ENCODE peak calls at places on chromosomes 4 and X, in nine cellular contexts. M is brain microvascular endothelial cell; G is WERI-Rb-1; R is left ventricle myocardium inferior; T is fibroblast of lung; Z is IMR-90; Y is cardiac fibroblast; X is cardiac muscle cell; H is CD8-positive, alpha-beta memory T cell. C is an unnamed sample.

GRCh38 chr4:6509587-6509986 is 37.2 kb upstream of the PPP2R2C start:
- DNase-seq in X (no peak), Y (no peak), T (peak; percentile 21), H (no peak), G (no peak), Z (no peak), R (no peak), M (no peak), C (no peak)

GRCh38 chr4:110484029-110484428 is 8.1 kb downstream of the ENPEP start:
- DNase-seq in X (no peak), G (no peak), Z (no peak), R (no peak), M (no peak), H (no peak), T (no peak), Y (no peak), C (no peak)

GRCh38 chr4:106065018-106065417 is 169.7 kb downstream of the NPNT start:
- DNase-seq in R (no peak), H (no peak), G (no peak), X (no peak), Y (no peak), Z (no peak), M (no peak), T (no peak), C (no peak)

GRCh38 chr4:141375855-141376254 is 155.2 kb downstream of the ZNF330 start:
- DNase-seq in M (peak; percentile 57), G (no peak), R (no peak), Y (peak; percentile 79), Z (peak; percentile 93), H (no peak), X (peak; percentile 84), T (peak; percentile 93), C (peak; percentile 72)

GRCh38 chrX:130111220-130111934 is 1.1 kb upstream of the ELF4 start:
- DNase-seq in H (no peak), M (no peak), G (no peak), T (no peak), Z (no peak), X (no peak), Y (peak; percentile 27), R (no peak), C (no peak)

GRCh38 chrX:115503099-115503498 is 57.9 kb upstream of the PLS3 start:
- DNase-seq in T (no peak), Z (no peak), R (no peak), Y (no peak), M (no peak), G (no peak), X (no peak), H (no peak), C (no peak)

GRCh38 chr4:128601992-128602695 is 207.4 kb upstream of the JADE1 start:
- DNase-seq in Y (peak; percentile 86), R (peak; percentile 24), T (peak; percentile 67), Z (peak; percentile 31), H (no peak), M (peak; percentile 68), G (no peak), X (peak; percentile 85), C (no peak)

GRCh38 chr4:7121861-7122653 is 54.2 kb upstream of the GRPEL1 start:
- DNase-seq in R (no peak), Y (no peak), X (no peak), T (no peak), Z (no peak), G (peak; percentile 92), M (no peak), H (no peak), C (no peak)

GRCh38 chr4:6343950-6344408 is 74.3 kb downstream of the WFS1 start:
- DNase-seq in Y (no peak), H (no peak), R (no peak), T (peak; percentile 82), X (no peak), Z (peak; percentile 80), G (peak; percentile 80), M (peak; percentile 23), C (peak; percentile 19)

GRCh38 chr4:18722748-18723191 is 701.2 kb upstream of the LCORL start:
- DNase-seq in Y (no peak), T (no peak), Z (no peak), G (no peak), M (no peak), H (no peak), X (no peak), R (no peak), C (no peak)

GRCh38 chrX:72371405-72371804 is 65.7 kb upstream of the CITED1 start:
- DNase-seq in Z (no peak), M (no peak), R (no peak), Y (no peak), X (no peak), H (no peak), G (no peak), T (no peak), C (no peak)

GRCh38 chrX:44224760-44225159 is 118.7 kb downstream of the EFHC2 start:
- DNase-seq in X (no peak), G (no peak), Y (no peak), R (no peak), T (no peak), M (no peak), Z (no peak), H (no peak), C (no peak)

GRCh38 chrX:132037479-132037993 is 14.4 kb downstream of the STK26 start:
- DNase-seq in H (no peak), T (no peak), Z (no peak), Y (no peak), M (no peak), R (no peak), G (no peak), X (no peak), C (no peak)

GRCh38 chr4:8836664-8837171 is 34.9 kb downstream of the HMX1 start:
- DNase-seq in M (no peak), H (no peak), Z (no peak), T (no peak), R (no peak), Y (no peak), G (peak; percentile 5), X (no peak), C (no peak)

GRCh38 chr4:151199496-151200190 is 77.3 kb upstream of the PRSS48 start:
- DNase-seq in R (no peak), Z (no peak), H (no peak), T (no peak), Y (no peak), M (no peak), G (no peak), X (no peak), C (no peak)

GRCh38 chrX:73448379-73448778 is 1.5 kb downstream of the CDX4 start:
- DNase-seq in H (no peak), M (no peak), Z (no peak), G (no peak), Y (no peak), X (no peak), T (no peak), R (no peak), C (no peak)

GRCh38 chrX:73446831-73447230 is at the start of gene CDX4:
- DNase-seq in Y (no peak), H (no peak), X (no peak), T (no peak), Z (no peak), G (no peak), M (no peak), R (no peak), C (no peak)

DNA sequence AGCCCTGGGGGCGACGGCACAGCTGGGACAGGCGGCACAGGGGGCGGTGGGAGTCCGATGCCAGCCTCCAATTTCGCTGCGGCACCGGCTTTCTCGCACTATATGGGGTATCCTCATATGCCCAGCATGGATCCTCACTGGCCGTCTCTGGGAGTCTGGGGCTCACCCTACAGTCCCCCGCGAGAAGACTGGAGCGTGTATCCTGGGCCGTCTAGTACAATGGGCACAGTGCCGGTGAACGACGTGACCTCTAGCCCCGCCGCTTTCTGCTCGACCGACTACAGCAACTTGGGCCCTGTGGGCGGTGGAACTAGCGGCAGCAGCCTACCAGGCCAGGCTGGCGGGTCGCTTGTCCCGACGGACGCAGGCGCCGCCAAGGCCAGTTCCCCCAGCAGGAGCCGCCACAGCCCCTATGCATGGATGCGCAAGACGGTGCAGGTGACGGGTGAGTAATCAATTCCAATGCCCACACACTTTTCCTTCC is 500 bp downstream of the CDX4 start:
- DNase-seq in H (no peak), M (no peak), R (no peak), Y (no peak), X (no peak), T (no peak), G (no peak), Z (no peak), C (no peak)
- H3K4me3 ChIP-seq in H (no peak overlapping the region), M (no peak overlapping the region), R (no peak overlapping the region), Y (no peak overlapping the region), X (no peak overlapping the region), T (no peak overlapping the region), G (no peak overlapping the region), Z (no peak overlapping the region), C (no peak overlapping the region)

GRCh38 chr4:107828315-107828714 is 3.6 kb downstream of the SGMS2 start:
- DNase-seq in G (no peak), T (no peak), H (no peak), X (no peak), Z (no peak), R (no peak), Y (no peak), M (no peak), C (no peak)

GRCh38 chr4:107824367-107825071 is at the start of gene SGMS2:
- DNase-seq in Z (peak; percentile 84), R (peak; percentile 86), X (peak; percentile 92), T (peak; percentile 89), G (peak; percentile 73), H (no peak), Y (peak; percentile 93), M (peak; percentile 86), C (peak; percentile 44)

GRCh38 chr4:107823870-107824366 is 814 bp upstream of the SGMS2 start:
- DNase-seq in R (no peak), Y (no peak), T (no peak), G (no peak), Z (no peak), M (no peak), H (no peak), X (no peak), C (no peak)

GRCh38 chr4:107825072-107825789 is 499 bp downstream of the SGMS2 start:
- DNase-seq in G (peak; percentile 75), Y (peak; percentile 71), M (peak; percentile 29), H (no peak), T (peak; percentile 67), Z (peak; percentile 39), R (no peak), X (peak; percentile 65), C (no peak)

GRCh38 chr4:107826427-107826980 is 1.8 kb downstream of the SGMS2 start:
- DNase-seq in R (no peak), G (no peak), X (no peak), Z (no peak), M (no peak), H (no peak), T (no peak), Y (no peak), C (no peak)
- H3K4me3 ChIP-seq in R (peak overlapping the region; percentile 89), G (no peak overlapping the region), X (no peak overlapping the region), Z (no peak overlapping the region), M (no peak overlapping the region), H (no peak overlapping the region), T (peak overlapping the region; percentile 86), Y (peak overlapping the region; percentile 87), C (no peak overlapping the region)

GRCh38 chrX:134625315-134625718 is 33.0 kb downstream of the PLAC1 start:
- DNase-seq in Z (no peak), H (no peak), R (no peak), Y (peak; percentile 68), G (no peak), M (no peak), T (peak; percentile 69), X (no peak), C (no peak)
- H3K4me3 ChIP-seq in Z (no peak overlapping the region), H (no peak overlapping the region), R (no peak overlapping the region), Y (no peak overlapping the region), G (no peak overlapping the region), M (no peak overlapping the region), T (no peak overlapping the region), X (no peak overlapping the region), C (no peak overlapping the region)

GRCh38 chr4:186934255-186934654 is 210.6 kb upstream of the FAT1 start:
- DNase-seq in R (no peak), M (no peak), G (no peak), X (no peak), Y (no peak), H (no peak), T (no peak), Z (no peak), C (no peak)
- H3K4me3 ChIP-seq in R (no peak overlapping the region), M (no peak overlapping the region), G (no peak overlapping the region), X (no peak overlapping the region), Y (no peak overlapping the region), H (no peak overlapping the region), T (no peak overlapping the region), Z (no peak overlapping the region), C (no peak overlapping the region)